ENCODE peak calls at places on chromosomes 16 and 17, in ten cellular contexts. H is substantia nigra; B is cortex of kidney; L is activated T-cell treated with anti-CD3 and anti-CD28 coated beads for 1 hour; Y is caudate nucleus; E is T-helper 9 cell; O is CD4-positive, alpha-beta memory T cell; R is left ventricle myocardium inferior; G is NCI-H1436; Q is activated effector memory CD4-positive, alpha-beta T cell treated with Interleukin-2 at 50 U/mL for 16 hours. U is an unnamed sample.

GRCh38 chr17:78174332-78174869 is 6.0 kb downstream of the SYNGR2 start:
- DNase-seq in H (peak), B (no peak), L (no peak), Y (peak), E (no peak), O (no peak), R (peak), G (no peak), Q (no peak), U (no peak)

GRCh38 chr17:32335647-32336046 is 6.3 kb downstream of the C17orf75 start:
- DNase-seq in H (no peak), B (no peak), L (no peak), Y (no peak), E (no peak), O (no peak), R (no peak), G (no peak), Q (no peak), U (peak)

GRCh38 chr16:8923199-8923598 is 40.5 kb downstream of the USP7 start:
- DNase-seq in H (no peak), B (no peak), L (no peak), Y (no peak), E (no peak), O (no peak), R (no peak), G (no peak), Q (no peak), U (no peak)

GRCh38 chr17:75878174-75878998 is at the start of gene TRIM47:
- DNase-seq in H (peak), B (no peak), L (no peak), Y (peak), E (no peak), O (no peak), R (peak), G (peak), Q (no peak), U (peak)

GRCh38 chr16:46790599-46791270 is 40.2 kb downstream of the C16orf87 start:
- DNase-seq in H (no peak), B (no peak), L (no peak), Y (no peak), E (no peak), O (no peak), R (no peak), G (no peak), Q (no peak), U (no peak)

GRCh38 chr17:59439711-59440110 is 108.3 kb downstream of the YPEL2 start:
- DNase-seq in H (no peak), B (no peak), L (no peak), Y (no peak), E (no peak), O (no peak), R (no peak), G (no peak), Q (no peak), U (no peak)

GRCh38 chr17:74547736-74548135 is 1.8 kb upstream of the CD300C start:
- DNase-seq in H (no peak), B (no peak), L (no peak), Y (no peak), E (no peak), O (no peak), R (no peak), G (no peak), Q (no peak), U (no peak)

GRCh38 chr17:75345514-75346167 is 56.4 kb upstream of the SLC25A19 start:
- DNase-seq in H (no peak), B (no peak), L (peak), Y (no peak), E (no peak), O (peak), R (no peak), G (no peak), Q (no peak), U (no peak)

GRCh38 chr16:49856741-49857330 is 924 bp upstream of the ZNF423 start:
- DNase-seq in H (peak), B (no peak), L (no peak), Y (peak), E (no peak), O (no peak), R (peak), G (peak), Q (no peak), U (peak)

GRCh38 chr17:50218771-50219315 is 17.4 kb upstream of the COL1A1 start:
- DNase-seq in H (no peak), B (no peak), L (no peak), Y (no peak), E (no peak), O (no peak), R (no peak), G (no peak), Q (no peak), U (peak)

GRCh38 chr17:17919169-17920107 is 52.8 kb downstream of the TOM1L2 start:
- DNase-seq in H (peak), B (no peak), L (peak), Y (no peak), E (peak), O (peak), R (peak), G (peak), Q (peak), U (peak)

GRCh38 chr16:80947708-80948615 is 58.7 kb downstream of the CMC2 start:
- DNase-seq in H (no peak), B (no peak), L (no peak), Y (no peak), E (no peak), O (no peak), R (no peak), G (no peak), Q (no peak), U (no peak)

GRCh38 chr16:85372627-85373372 is 240.3 kb upstream of the GSE1 start:
- DNase-seq in H (no peak), B (no peak), L (no peak), Y (no peak), E (no peak), O (no peak), R (no peak), G (no peak), Q (no peak), U (peak)

GRCh38 chr17:17750881-17751280 is 69.6 kb downstream of the RAI1 start:
- DNase-seq in H (no peak), B (no peak), L (no peak), Y (no peak), E (peak), O (peak), R (no peak), G (no peak), Q (peak), U (no peak)

GRCh38 chr16:2825049-2825742 is 4.9 kb upstream of the ZG16B start:
- DNase-seq in H (no peak), B (no peak), L (no peak), Y (no peak), E (no peak), O (no peak), R (no peak), G (no peak), Q (no peak), U (no peak)

GRCh38 chr16:86219655-86220445 is 290.5 kb upstream of the FOXF1 start:
- DNase-seq in H (no peak), B (no peak), L (no peak), Y (no peak), E (no peak), O (no peak), R (no peak), G (no peak), Q (no peak), U (no peak)

GRCh38 chr16:2493608-2494007 is 18.7 kb downstream of the TBC1D24 start:
- DNase-seq in H (no peak), B (no peak), L (no peak), Y (no peak), E (no peak), O (no peak), R (no peak), G (no peak), Q (no peak), U (no peak)

GRCh38 chr16:68351991-68352431 is 41.2 kb downstream of the PRMT7 start:
- DNase-seq in H (no peak), B (no peak), L (no peak), Y (no peak), E (no peak), O (no peak), R (no peak), G (no peak), Q (no peak), U (no peak)

GRCh38 chr17:82876149-82876548 is 36.3 kb upstream of the ZNF750 start:
- DNase-seq in H (no peak), B (no peak), L (no peak), Y (no peak), E (no peak), O (no peak), R (no peak), G (no peak), Q (no peak), U (no peak)

GRCh38 chr17:16938031-16938430 is 33.9 kb downstream of the TNFRSF13B start:
- DNase-seq in H (no peak), B (no peak), L (no peak), Y (no peak), E (no peak), O (no peak), R (no peak), G (no peak), Q (no peak), U (no peak)

GRCh38 chr17:2058521-2059124 is 3.7 kb downstream of the HIC1 start:
- DNase-seq in H (no peak), B (no peak), L (no peak), Y (no peak), E (peak), O (peak), R (peak), G (no peak), Q (peak), U (no peak)

GRCh38 chr16:11667824-11668589 is at the start of gene SNN:
- DNase-seq in H (peak), B (no peak), L (peak), Y (peak), E (peak), O (peak), R (peak), G (peak), Q (peak), U (peak)

GRCh38 chr16:70396209-70396904 is 42.5 kb downstream of the ST3GAL2 start:
- DNase-seq in H (no peak), B (no peak), L (no peak), Y (no peak), E (no peak), O (no peak), R (no peak), G (no peak), Q (no peak), U (peak)

GRCh38 chr17:49996121-49996494 is 1.1 kb upstream of the DLX3 start:
- DNase-seq in H (no peak), B (no peak), L (no peak), Y (no peak), E (no peak), O (no peak), R (no peak), G (no peak), Q (no peak), U (no peak)

GRCh38 chr16:46930861-46931260 is 42.6 kb downstream of the DNAJA2 start:
- DNase-seq in H (no peak), B (no peak), L (no peak), Y (no peak), E (no peak), O (no peak), R (no peak), G (no peak), Q (no peak), U (no peak)

GRCh38 chr16:81480856-81481821 is 36.5 kb downstream of the CMIP start:
- DNase-seq in H (no peak), B (no peak), L (no peak), Y (no peak), E (no peak), O (no peak), R (no peak), G (no peak), Q (no peak), U (peak)

GRCh38 chr17:40035162-40035559 is 19.0 kb downstream of the MED24 start:
- DNase-seq in H (no peak), B (no peak), L (no peak), Y (no peak), E (no peak), O (no peak), R (no peak), G (no peak), Q (no peak), U (peak)

GRCh38 chr17:1957037-1957436 is 68.1 kb downstream of the RTN4RL1 start:
- DNase-seq in H (no peak), B (no peak), L (no peak), Y (no peak), E (no peak), O (no peak), R (no peak), G (no peak), Q (no peak), U (peak)

GRCh38 chr17:63024201-63024600 is 58.2 kb downstream of the TANC2 start:
- DNase-seq in H (no peak), B (no peak), L (no peak), Y (no peak), E (no peak), O (no peak), R (no peak), G (no peak), Q (no peak), U (no peak)

GRCh38 chr16:64712027-64712426 is 409.8 kb downstream of the CDH11 start:
- DNase-seq in H (no peak), B (no peak), L (no peak), Y (no peak), E (no peak), O (no peak), R (no peak), G (no peak), Q (no peak), U (no peak)

GRCh38 chr16:66798162-66798561 is 3.2 kb downstream of the TERB1 start:
- DNase-seq in H (no peak), B (no peak), L (no peak), Y (no peak), E (no peak), O (no peak), R (no peak), G (no peak), Q (no peak), U (no peak)